ENCODE peak calls at places on chromosomes 16 and 17, in five cellular contexts. H, T, O, B and P are unnamed samples.

GRCh38 chr17:80673152-80673920 is 128.7 kb downstream of the RPTOR start:
- DNase-seq in H (no peak), T (no peak), O (peak), B (no peak), P (no peak)

GRCh38 chr16:82023206-82023605 is 11.8 kb upstream of the HSD17B2 start:
- DNase-seq in H (no peak), T (no peak), O (no peak), B (no peak), P (no peak)

GRCh38 chr17:10649031-10649430 is 8.1 kb downstream of the MYH3 start:
- DNase-seq in H (no peak), T (no peak), O (peak), B (no peak), P (peak)

GRCh38 chr17:31841850-31842415 is 17.1 kb downstream of the COPRS start:
- DNase-seq in H (no peak), T (no peak), O (no peak), B (no peak), P (no peak)

GRCh38 chr16:28603381-28604185 is 6.3 kb downstream of the SULT1A1 start:
- DNase-seq in H (no peak), T (no peak), O (no peak), B (no peak), P (no peak)

GRCh38 chr17:11391134-11391533 is 150.1 kb downstream of the SHISA6 start:
- DNase-seq in H (no peak), T (no peak), O (no peak), B (no peak), P (no peak)

GRCh38 chr17:36149296-36149820 is 27.1 kb downstream of the TBC1D3B start:
- DNase-seq in H (no peak), T (no peak), O (peak), B (peak), P (peak)

GRCh38 chr17:61729690-61730268 is 133.5 kb downstream of the BRIP1 start:
- DNase-seq in H (no peak), T (no peak), O (no peak), B (no peak), P (no peak)

GRCh38 chr16:49890876-49891275 is 35.0 kb upstream of the ZNF423 start:
- DNase-seq in H (no peak), T (no peak), O (peak), B (no peak), P (no peak)

GRCh38 chr17:80850817-80851216 is 140.8 kb upstream of the CHMP6 start:
- DNase-seq in H (no peak), T (no peak), O (no peak), B (peak), P (no peak)

GRCh38 chr17:31593806-31594205 is 202.3 kb downstream of the RAB11FIP4 start:
- DNase-seq in H (no peak), T (no peak), O (no peak), B (peak), P (peak)

GRCh38 chr16:3825103-3825502 is 55.4 kb downstream of the CREBBP start:
- DNase-seq in H (no peak), T (no peak), O (peak), B (peak), P (peak)

GRCh38 chr17:70968302-70968701 is 799.0 kb downstream of the KCNJ2 start:
- DNase-seq in H (no peak), T (peak), O (no peak), B (no peak), P (no peak)

GRCh38 chr17:62911106-62911505 is 54.9 kb upstream of the TANC2 start:
- DNase-seq in H (no peak), T (no peak), O (no peak), B (no peak), P (no peak)

GRCh38 chr17:63446981-63447687 is 1.0 kb upstream of the CYB561 start:
- DNase-seq in H (no peak), T (no peak), O (peak), B (no peak), P (no peak)

GRCh38 chr16:67842509-67843342 is 606 bp downstream of the THAP11 start:
- DNase-seq in H (no peak), T (no peak), O (peak), B (peak), P (peak)

GRCh38 chr17:73637866-73638265 is 6.4 kb downstream of the SDK2 start:
- DNase-seq in H (no peak), T (no peak), O (no peak), B (no peak), P (no peak)

GRCh38 chr17:57956311-57957119 is 1.3 kb upstream of the CUEDC1 start:
- DNase-seq in H (no peak), T (no peak), O (no peak), B (no peak), P (no peak)

GRCh38 chr17:82923366-82924113 is 83.7 kb upstream of the ZNF750 start:
- DNase-seq in H (no peak), T (no peak), O (no peak), B (no peak), P (no peak)

GRCh38 chr16:81623365-81624102 is 155.6 kb upstream of the PLCG2 start:
- DNase-seq in H (no peak), T (no peak), O (peak), B (peak), P (peak)

GRCh38 chr17:31488264-31488981 is 96.9 kb downstream of the RAB11FIP4 start:
- DNase-seq in H (no peak), T (no peak), O (no peak), B (peak), P (no peak)

GRCh38 chr17:67218385-67218950 is 26.5 kb downstream of the HELZ start:
- DNase-seq in H (no peak), T (no peak), O (peak), B (peak), P (peak)

GRCh38 chr16:89331371-89332109 is 114.0 kb downstream of the ZNF778 start:
- DNase-seq in H (no peak), T (no peak), O (no peak), B (no peak), P (no peak)

GRCh38 chr16:75758215-75758614 is 31.9 kb upstream of the CPHXL start:
- DNase-seq in H (no peak), T (no peak), O (peak), B (no peak), P (peak)

GRCh38 chr16:67943619-67944503 is at the start of gene LCAT:
- DNase-seq in H (no peak), T (no peak), O (peak), B (no peak), P (no peak)

GRCh38 chr16:56183266-56183665 is 8.0 kb upstream of the GNAO1 start:
- DNase-seq in H (no peak), T (no peak), O (no peak), B (no peak), P (no peak)

GRCh38 chr17:66906321-66907278 is 57.9 kb upstream of the CACNG4 start:
- DNase-seq in H (peak), T (peak), O (peak), B (peak), P (peak)

GRCh38 chr16:82181456-82182185 is 11.6 kb upstream of the MPHOSPH6 start:
- DNase-seq in H (no peak), T (no peak), O (no peak), B (no peak), P (no peak)

GRCh38 chr17:75778861-75779249 is 5.8 kb upstream of the UNK start:
- DNase-seq in H (no peak), T (no peak), O (no peak), B (no peak), P (no peak)

GRCh38 chr16:77918792-77919707 is 103.3 kb upstream of the CLEC3A start:
- DNase-seq in H (no peak), T (no peak), O (no peak), B (no peak), P (no peak)

GRCh38 chr17:31595666-31596381 is 204.3 kb downstream of the RAB11FIP4 start:
- DNase-seq in H (no peak), T (no peak), O (no peak), B (no peak), P (peak)

GRCh38 chr17:7951143-7951792 is 19.3 kb downstream of the CNTROB start:
- DNase-seq in H (no peak), T (no peak), O (no peak), B (no peak), P (no peak)

GRCh38 chr17:81419333-81419885 is 24.2 kb downstream of the BAHCC1 start:
- DNase-seq in H (peak), T (peak), O (peak), B (peak), P (peak)

GRCh38 chr17:73710095-73710592 is 65.9 kb upstream of the SDK2 start:
- DNase-seq in H (no peak), T (peak), O (peak), B (peak), P (no peak)

GRCh38 chr17:82487898-82488297 is 29.4 kb downstream of the NARF start:
- DNase-seq in H (no peak), T (no peak), O (no peak), B (no peak), P (no peak)

GRCh38 chr17:9850151-9850550 is 24.4 kb downstream of the GLP2R start:
- DNase-seq in H (no peak), T (no peak), O (no peak), B (no peak), P (no peak)

GRCh38 chr17:18235743-18236256 is 10.4 kb downstream of the LLGL1 start:
- DNase-seq in H (no peak), T (no peak), O (peak), B (peak), P (peak)

GRCh38 chr17:69716571-69716970 is 302.1 kb downstream of the MAP2K6 start:
- DNase-seq in H (peak), T (no peak), O (no peak), B (no peak), P (peak)

GRCh38 chr17:16287563-16288027 is 65.7 kb downstream of the CENPV start:
- DNase-seq in H (peak), T (peak), O (peak), B (peak), P (peak)
- TF ChIP-seq CTCF in H (no peak), T (no peak), O (peak), B (no peak), P (no peak)

GRCh38 chr17:77726549-77726957 is 231.9 kb upstream of the TNRC6C start:
- DNase-seq in H (no peak), T (no peak), O (no peak), B (no peak), P (no peak)

GRCh38 chr17:77729587-77729986 is 228.9 kb upstream of the TNRC6C start:
- DNase-seq in H (no peak), T (no peak), O (no peak), B (no peak), P (no peak)

GRCh38 chr17:77727216-77727615 is 231.3 kb upstream of the TNRC6C start:
- DNase-seq in H (no peak), T (no peak), O (no peak), B (no peak), P (no peak)

GRCh38 chr17:77728871-77729270 is 229.6 kb upstream of the TNRC6C start:
- DNase-seq in H (no peak), T (no peak), O (no peak), B (no peak), P (no peak)

GRCh38 chr17:77728022-77728671 is 230.4 kb upstream of the TNRC6C start:
- DNase-seq in H (peak), T (no peak), O (peak), B (peak), P (peak)
- TF ChIP-seq CTCF in H (peak), T (no peak), O (peak), B (peak), P (peak)

GRCh38 chr16:15746332-15746731 is 96.3 kb downstream of the NDE1 start:
- DNase-seq in H (no peak), T (no peak), O (no peak), B (no peak), P (no peak)
- TF ChIP-seq CTCF in H (no peak), T (no peak), O (no peak), B (no peak), P (no peak)

GRCh38 chr16:29816694-29817441 is 916 bp downstream of the PAGR1 start:
- DNase-seq in H (no peak), T (no peak), O (peak), B (peak), P (peak)
- TF ChIP-seq CTCF in H (no peak), T (peak), O (no peak), B (peak), P (no peak)

DNA sequence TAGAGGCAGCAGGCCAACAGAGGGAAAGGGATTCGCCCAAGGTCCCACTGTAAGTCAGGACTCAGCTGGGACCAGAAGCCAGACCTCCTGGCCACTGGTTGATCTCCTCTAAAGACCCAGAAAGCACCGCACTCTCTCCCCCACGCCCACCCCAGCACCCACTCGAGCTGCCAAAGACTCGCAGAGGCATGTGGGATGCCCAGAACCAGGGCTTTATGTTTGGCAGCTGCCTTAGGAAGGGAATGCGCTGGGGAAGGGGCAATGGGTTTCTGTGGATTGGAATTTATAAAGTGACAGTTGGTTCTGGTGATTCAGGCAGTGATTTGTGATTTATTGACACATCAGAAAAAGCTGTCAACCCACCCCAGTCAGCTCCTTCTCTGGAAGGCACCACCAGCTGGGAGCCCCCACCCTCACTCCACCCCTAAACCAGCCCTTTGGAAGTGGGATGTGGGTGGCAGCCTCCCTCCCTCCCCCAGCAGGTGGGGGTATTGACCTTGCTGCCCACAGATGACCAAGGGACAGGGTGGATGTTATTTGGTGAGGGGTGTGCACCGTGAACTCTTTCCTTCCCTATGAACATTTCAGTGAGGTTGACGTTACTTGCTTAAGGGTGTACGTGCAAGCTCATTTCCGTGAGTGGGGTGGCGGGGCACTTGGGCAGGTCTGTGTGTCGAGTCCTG is 76.6 kb upstream of the DNAJA2 start:
- DNase-seq in H (no peak), T (no peak), O (no peak), B (no peak), P (no peak)
- TF ChIP-seq CTCF in H (no peak), T (no peak), O (no peak), B (peak), P (no peak)

GRCh38 chr16:69083306-69083941 is 22.0 kb upstream of the HAS3 start:
- DNase-seq in H (no peak), T (no peak), O (no peak), B (no peak), P (no peak)
- TF ChIP-seq CTCF in H (no peak), T (peak), O (peak), B (peak), P (peak)